ENCODE peak calls at places on chromosomes 3 and 15, in four cellular contexts. U is GM03348, J is LHCN-M2, B is RPMI8226. O is an unnamed sample.

GRCh38 chr15:64774556-64775523 is 549 bp downstream of the RBPMS2 start:
- DNase-seq in U (peak; percentile 49), J (no peak), B (no peak), O (peak; percentile 11)

GRCh38 chr15:34795267-34796081 is at the start of gene ACTC1:
- DNase-seq in U (peak; percentile 92), J (peak; percentile 83), B (no peak), O (peak; percentile 54)

GRCh38 chr3:17901893-17902292 is 159.5 kb upstream of the TBC1D5 start:
- DNase-seq in U (no peak), J (no peak), B (peak; percentile 15), O (no peak)

GRCh38 chr3:188432826-188433525 is 279.0 kb downstream of the LPP start:
- DNase-seq in U (no peak), J (no peak), B (no peak), O (peak; percentile 78)

GRCh38 chr3:78804251-78805037 is 963.4 kb downstream of the ROBO1 start:
- DNase-seq in U (peak; percentile 37), J (peak; percentile 50), B (no peak), O (peak; percentile 49)

GRCh38 chr3:153284282-153284938 is 122.4 kb downstream of the RAP2B start:
- DNase-seq in U (peak; percentile 81), J (peak; percentile 82), B (peak; percentile 40), O (peak; percentile 91)

GRCh38 chr15:101489633-101490407 is at the start of gene PCSK6:
- DNase-seq in U (peak; percentile 70), J (no peak), B (peak; percentile 67), O (peak; percentile 27)

GRCh38 chr3:43792904-43793303 is 102.2 kb downstream of the ABHD5 start:
- DNase-seq in U (no peak), J (no peak), B (no peak), O (no peak)

GRCh38 chr3:46854543-46854942 is 8.7 kb downstream of the MYL3 start:
- DNase-seq in U (no peak), J (no peak), B (no peak), O (no peak)

GRCh38 chr3:168249539-168250414 is 154.1 kb upstream of the GOLIM4 start:
- DNase-seq in U (peak; percentile 75), J (peak; percentile 61), B (peak; percentile 97), O (peak; percentile 63)

GRCh38 chr3:54968546-54969172 is 40.8 kb upstream of the LRTM1 start:
- DNase-seq in U (peak; percentile 34), J (peak; percentile 37), B (no peak), O (peak; percentile 55)

GRCh38 chr15:101145362-101145761 is 106.5 kb downstream of the CHSY1 start:
- DNase-seq in U (no peak), J (peak; percentile 18), B (peak; percentile 26), O (peak; percentile 71)

GRCh38 chr3:16508242-16508575 is 5.3 kb downstream of the RFTN1 start:
- DNase-seq in U (no peak), J (no peak), B (no peak), O (no peak)

GRCh38 chr15:89307046-89307587 is 27.5 kb downstream of the POLG start:
- DNase-seq in U (peak; percentile 49), J (peak; percentile 21), B (no peak), O (peak; percentile 20)

GRCh38 chr3:104825116-104825515 is 541.6 kb upstream of the ALCAM start:
- DNase-seq in U (peak; percentile 16), J (no peak), B (no peak), O (no peak)

GRCh38 chr15:64251121-64251520 is 88.3 kb upstream of the PPIB start:
- DNase-seq in U (no peak), J (peak; percentile 19), B (no peak), O (no peak)

GRCh38 chr15:79957741-79958140 is 13.3 kb downstream of the BCL2A1 start:
- DNase-seq in U (no peak), J (peak; percentile 49), B (no peak), O (no peak)